ENCODE peak calls at places on chromosomes 6 and 20, in four cellular contexts. X, Z, N and J are unnamed samples.

GRCh38 chr20:20793570-20793969 is 81.1 kb upstream of the RALGAPA2 start:
- DNase-seq in X (no peak), Z (no peak), N (no peak), J (no peak)

GRCh38 chr20:50172347-50173013 is 18.1 kb upstream of the CEBPB start:
- DNase-seq in X (no peak), Z (peak), N (no peak), J (peak)

GRCh38 chr6:114707081-114707480 is 364.3 kb upstream of the HS3ST5 start:
- DNase-seq in X (no peak), Z (no peak), N (no peak), J (peak)

GRCh38 chr20:32650545-32650944 is 23.2 kb downstream of the C20orf203 start:
- DNase-seq in X (no peak), Z (no peak), N (no peak), J (no peak)

GRCh38 chr6:149264629-149265028 is 52.9 kb upstream of the TAB2 start:
- DNase-seq in X (no peak), Z (no peak), N (peak), J (peak)

GRCh38 chr20:63440366-63440955 is 32.0 kb downstream of the KCNQ2 start:
- DNase-seq in X (no peak), Z (no peak), N (no peak), J (no peak)

GRCh38 chr20:58790440-58790839 is 60.3 kb downstream of the GNAS-AS1 start:
- DNase-seq in X (no peak), Z (no peak), N (no peak), J (no peak)

GRCh38 chr20:11387189-11387754 is 530.4 kb upstream of the BTBD3 start:
- DNase-seq in X (no peak), Z (no peak), N (no peak), J (no peak)

GRCh38 chr6:10584607-10585006 is 63.5 kb downstream of the GCNT2 start:
- DNase-seq in X (no peak), Z (no peak), N (no peak), J (no peak)

GRCh38 chr20:24633026-24633425 is 163.6 kb downstream of the SYNDIG1 start:
- DNase-seq in X (peak), Z (no peak), N (no peak), J (no peak)

GRCh38 chr6:3176562-3177355 is 19.4 kb upstream of the TUBB2A start:
- DNase-seq in X (no peak), Z (no peak), N (no peak), J (no peak)